ENCODE peak calls at places on chromosome 20, in eight cellular contexts. X, O, B, M, G, S, U and E are unnamed samples.

GRCh38 chr20:52610749-52611148 is 361.4 kb upstream of the TSHZ2 start:
- DNase-seq in X (no peak), O (no peak), B (no peak), M (no peak), G (no peak), S (no peak), U (no peak), E (no peak)

GRCh38 chr20:51650685-51651134 is 108.2 kb upstream of the NFATC2 start:
- DNase-seq in X (no peak), O (no peak), B (no peak), M (peak), G (no peak), S (no peak), U (no peak), E (peak)

GRCh38 chr20:20360464-20360863 is 7.4 kb upstream of the INSM1 start:
- DNase-seq in X (peak), O (no peak), B (no peak), M (peak), G (no peak), S (peak), U (peak), E (peak)

GRCh38 chr20:12166053-12166717 is 248.5 kb downstream of the BTBD3 start:
- DNase-seq in X (no peak), O (no peak), B (no peak), M (peak), G (peak), S (no peak), U (no peak), E (peak)

GRCh38 chr20:58569211-58570125 is 54.3 kb upstream of the APCDD1L start:
- DNase-seq in X (no peak), O (no peak), B (no peak), M (no peak), G (no peak), S (no peak), U (no peak), E (no peak)

GRCh38 chr20:62606551-62607201 is 35.6 kb upstream of the SLCO4A1 start:
- DNase-seq in X (no peak), O (no peak), B (no peak), M (no peak), G (peak), S (no peak), U (no peak), E (peak)

GRCh38 chr20:34755367-34755766 is 51.2 kb downstream of the TP53INP2 start:
- DNase-seq in X (no peak), O (no peak), B (peak), M (no peak), G (no peak), S (no peak), U (no peak), E (no peak)

GRCh38 chr20:47139934-47140333 is 216.6 kb downstream of the ZMYND8 start:
- DNase-seq in X (no peak), O (no peak), B (no peak), M (peak), G (no peak), S (no peak), U (no peak), E (no peak)

GRCh38 chr20:57622579-57623381 is 2.6 kb upstream of the ZBP1 start:
- DNase-seq in X (peak), O (peak), B (no peak), M (peak), G (no peak), S (peak), U (peak), E (peak)

GRCh38 chr20:51385941-51386530 is 156.5 kb downstream of the NFATC2 start:
- DNase-seq in X (peak), O (no peak), B (no peak), M (peak), G (no peak), S (no peak), U (peak), E (peak)

GRCh38 chr20:47113362-47114118 is 218.9 kb downstream of the EYA2 start:
- DNase-seq in X (no peak), O (no peak), B (no peak), M (no peak), G (no peak), S (no peak), U (no peak), E (peak)

GRCh38 chr20:6735913-6736845 is 31.3 kb upstream of the BMP2 start:
- DNase-seq in X (no peak), O (no peak), B (no peak), M (no peak), G (no peak), S (no peak), U (no peak), E (no peak)